ENCODE peak calls at places on chromosomes 12 and 14, in eight cellular contexts. O is A673, Y is nephron progenitor cell, D is astrocyte, Q is activated T-cell treated with anti-CD3 and anti-CD28 coated beads for 48 hours, S is cardiac fibroblast, Z is psoas muscle, H is NCI-H446 treated with DMSO at 0.1 percent for 48 hours. M is an unnamed sample.

GRCh38 chr12:52964556-52965336 is 15.8 kb downstream of the KRT18 start:
- DNase-seq in O (no peak), Y (no peak), D (no peak), Q (no peak), S (no peak), Z (no peak), H (no peak), M (no peak)

GRCh38 chr14:91095178-91095577 is 18.7 kb upstream of the DGLUCY start:
- DNase-seq in O (no peak), Y (no peak), D (no peak), Q (no peak), S (no peak), Z (peak; percentile 55), H (no peak), M (no peak)

GRCh38 chr12:85805654-85806053 is 30.6 kb downstream of the RASSF9 start:
- DNase-seq in O (no peak), Y (no peak), D (peak; percentile 91), Q (no peak), S (peak; percentile 50), Z (no peak), H (no peak), M (no peak)

GRCh38 chr14:29821665-29822429 is 105.8 kb downstream of the PRKD1 start:
- DNase-seq in O (peak; percentile 29), Y (no peak), D (no peak), Q (no peak), S (no peak), Z (no peak), H (peak; percentile 42), M (no peak)

GRCh38 chr12:109134186-109134917 is 18.0 kb downstream of the ACACB start:
- DNase-seq in O (no peak), Y (peak; percentile 32), D (no peak), Q (no peak), S (peak; percentile 87), Z (peak; percentile 73), H (no peak), M (no peak)

GRCh38 chr14:87899228-87899627 is 93.8 kb downstream of the GALC start:
- DNase-seq in O (no peak), Y (no peak), D (no peak), Q (no peak), S (no peak), Z (no peak), H (no peak), M (no peak)

GRCh38 chr14:102786758-102787157 is 9.5 kb downstream of the TRAF3 start:
- DNase-seq in O (no peak), Y (no peak), D (no peak), Q (peak; percentile 27), S (no peak), Z (no peak), H (no peak), M (no peak)

GRCh38 chr14:81172881-81173280 is 47.9 kb downstream of the GTF2A1 start:
- DNase-seq in O (no peak), Y (no peak), D (peak; percentile 3), Q (no peak), S (no peak), Z (no peak), H (no peak), M (no peak)

GRCh38 chr12:128543971-128544370 is 277.0 kb downstream of the TMEM132C start:
- DNase-seq in O (no peak), Y (no peak), D (no peak), Q (no peak), S (no peak), Z (no peak), H (no peak), M (no peak)

GRCh38 chr12:3930216-3930615 is 57.0 kb upstream of the PARP11 start:
- DNase-seq in O (no peak), Y (no peak), D (no peak), Q (no peak), S (no peak), Z (no peak), H (no peak), M (no peak)

M was measured in GM12891.